ENCODE peak calls at places on chromosome 7, in eight cellular contexts. F is choroid plexus epithelial cell; O is RPMI7951; C is ACHN; A is NCI-H1417; H is CD4-positive, alpha-beta T cell; J is GM03348; M is hippocampal formation. L is an unnamed sample.

GRCh38 chr7:45183711-45184210 is 26.2 kb downstream of the RAMP3 start:
- DNase-seq in J (peak; percentile 4), O (no peak), C (no peak), A (no peak), H (no peak), M (no peak), F (no peak), L (no peak)

GRCh38 chr7:30688718-30689221 is 6.5 kb upstream of the CRHR2 start:
- DNase-seq in M (no peak), J (no peak), A (peak; percentile 20), O (no peak), C (no peak), H (no peak), F (peak; percentile 10), L (no peak)

GRCh38 chr7:92697414-92697813 is 107.2 kb upstream of the FAM133B start:
- DNase-seq in H (no peak), J (no peak), M (no peak), C (no peak), O (no peak), F (peak; percentile 30), A (no peak), L (no peak)

GRCh38 chr7:98192781-98193457 is 18.3 kb upstream of the BHLHA15 start:
- DNase-seq in J (no peak), A (no peak), H (no peak), F (no peak), C (no peak), O (no peak), M (no peak), L (no peak)

GRCh38 chr7:129606801-129607200 is 4.7 kb upstream of the NRF1 start:
- DNase-seq in A (no peak), M (no peak), H (no peak), J (no peak), C (no peak), F (no peak), O (no peak), L (no peak)

GRCh38 chr7:82362129-82362528 is 81.4 kb downstream of the CACNA2D1 start:
- DNase-seq in C (no peak), A (no peak), O (peak; percentile 8), F (peak; percentile 24), M (no peak), J (peak; percentile 30), H (no peak), L (no peak)

GRCh38 chr7:69365588-69366241 is 232.6 kb upstream of the AUTS2 start:
- DNase-seq in J (peak; percentile 55), O (peak; percentile 13), F (peak; percentile 31), C (no peak), A (peak; percentile 74), H (no peak), M (no peak), L (no peak)

GRCh38 chr7:7439564-7439963 is 96.1 kb downstream of the COL28A1 start:
- DNase-seq in M (no peak), A (no peak), F (peak; percentile 22), H (no peak), C (no peak), O (no peak), J (no peak), L (no peak)

GRCh38 chr7:70694357-70694908 is 437.5 kb upstream of the GALNT17 start:
- DNase-seq in J (peak; percentile 85), M (peak; percentile 37), A (peak; percentile 93), O (no peak), F (peak; percentile 47), H (no peak), C (no peak), L (no peak)

GRCh38 chr7:139752600-139752999 is 25.2 kb downstream of the HIPK2 start:
- DNase-seq in M (no peak), H (no peak), F (no peak), O (no peak), J (no peak), C (no peak), A (no peak), L (no peak)

L was measured in retina.